ENCODE peak calls at places on chromosomes 12 and 14, in six cellular contexts. C is CD8-positive, alpha-beta memory T cell; Z is tibial artery; U is activated CD4-positive, CD25-positive, alpha-beta regulatory T cell; P is A673; H is transverse colon. I is an unnamed sample.

GRCh38 chr12:93198086-93198485 is 179.6 kb upstream of the NUDT4 start:
- DNase-seq in C (no peak), Z (no peak), U (no peak), P (no peak), H (no peak), I (peak)

GRCh38 chr12:103423061-103423473 is 72.7 kb downstream of the C12orf42 start:
- DNase-seq in C (no peak), Z (no peak), U (no peak), P (no peak), H (no peak), I (no peak)

GRCh38 chr12:47249719-47250506 is 170.2 kb upstream of the AMIGO2 start:
- DNase-seq in C (no peak), Z (no peak), U (no peak), P (no peak), H (no peak), I (no peak)

GRCh38 chr14:43232261-43232660 is 1274.8 kb downstream of the FSCB start:
- DNase-seq in C (no peak), Z (no peak), U (no peak), P (no peak), H (no peak), I (no peak)

GRCh38 chr14:50801706-50802105 is 29.3 kb downstream of the NIN start:
- DNase-seq in C (no peak), Z (no peak), U (no peak), P (no peak), H (no peak), I (peak)

GRCh38 chr14:53979747-53980642 is 23.4 kb upstream of the BMP4 start:
- DNase-seq in C (no peak), Z (no peak), U (no peak), P (no peak), H (peak), I (peak)

GRCh38 chr12:114368685-114369084 is 37.3 kb downstream of the TBX5 start:
- DNase-seq in C (no peak), Z (no peak), U (no peak), P (no peak), H (no peak), I (no peak)

GRCh38 chr14:100673085-100673806 is 53.4 kb upstream of the DLK1 start:
- DNase-seq in C (no peak), Z (no peak), U (no peak), P (no peak), H (peak), I (no peak)

GRCh38 chr14:28780843-28781503 is 14.4 kb downstream of the FOXG1 start:
- DNase-seq in C (no peak), Z (no peak), U (no peak), P (no peak), H (no peak), I (no peak)

GRCh38 chr12:49031573-49032161 is 13.1 kb upstream of the PRKAG1 start:
- DNase-seq in C (no peak), Z (peak), U (no peak), P (no peak), H (no peak), I (no peak)

GRCh38 chr12:32885831-32886230 is 10.7 kb downstream of the PKP2 start:
- DNase-seq in C (no peak), Z (no peak), U (no peak), P (no peak), H (no peak), I (no peak)

GRCh38 chr14:20601522-20601921 is 10.3 kb upstream of the RNASE12 start:
- DNase-seq in C (no peak), Z (no peak), U (no peak), P (no peak), H (no peak), I (no peak)

GRCh38 chr12:58920956-58921861 is 905 bp upstream of the LRIG3 start:
- DNase-seq in C (no peak), Z (no peak), U (no peak), P (no peak), H (peak), I (no peak)

GRCh38 chr12:93741741-93742085 is 64.5 kb downstream of the CRADD start:
- DNase-seq in C (no peak), Z (no peak), U (no peak), P (no peak), H (no peak), I (no peak)

GRCh38 chr12:29396774-29397173 is 15.8 kb upstream of the ERGIC2 start:
- DNase-seq in C (no peak), Z (no peak), U (no peak), P (no peak), H (no peak), I (peak)

GRCh38 chr12:92927436-92928116 is 1.5 kb downstream of the EEA1 start:
- DNase-seq in C (no peak), Z (no peak), U (no peak), P (peak), H (no peak), I (peak)

GRCh38 chr12:3311027-3311402 is 180.0 kb upstream of the PRMT8 start:
- DNase-seq in C (no peak), Z (no peak), U (no peak), P (no peak), H (peak), I (no peak)

GRCh38 chr12:115158816-115159215 is 474.8 kb upstream of the TBX3 start:
- DNase-seq in C (no peak), Z (no peak), U (no peak), P (no peak), H (no peak), I (no peak)

GRCh38 chr12:128267246-128267622 is 264 bp downstream of the TMEM132C start:
- DNase-seq in C (no peak), Z (no peak), U (no peak), P (no peak), H (no peak), I (no peak)

GRCh38 chr14:40099316-40099715 is 667.1 kb upstream of the FBXO33 start:
- DNase-seq in C (no peak), Z (no peak), U (no peak), P (no peak), H (no peak), I (no peak)

I was measured in EL.